ENCODE peak calls at places on chromosomes 4 and X, in seven cellular contexts. J is IMR-90, S is H9, F is neuronal stem cell, R is trophoblast cell, Z is H1, A is mesenchymal stem cell. E is an unnamed sample.

GRCh38 chr4:40976343-40976742 is 226.6 kb downstream of the NSUN7 start:
- DNase-seq in J (peak), S (no peak), F (peak), R (peak), Z (no peak), A (peak), E (peak)

GRCh38 chrX:46463682-46464081 is 81.5 kb downstream of the ZNF674 start:
- DNase-seq in J (no peak), S (no peak), F (no peak), R (no peak), Z (no peak), A (no peak), E (no peak)

GRCh38 chr4:87354168-87355102 is 31.8 kb upstream of the HSD17B13 start:
- DNase-seq in J (peak), S (no peak), F (no peak), R (no peak), Z (no peak), A (peak), E (no peak)

GRCh38 chrX:37405954-37406353 is 56.8 kb downstream of the PRRG1 start:
- DNase-seq in J (peak), S (no peak), F (no peak), R (no peak), Z (no peak), A (peak), E (no peak)

GRCh38 chr4:93814141-93814540 is 14.4 kb upstream of the ATOH1 start:
- DNase-seq in J (no peak), S (no peak), F (no peak), R (peak), Z (no peak), A (no peak), E (peak)

GRCh38 chrX:39679497-39680157 is 418.1 kb downstream of the BCOR start:
- DNase-seq in J (no peak), S (no peak), F (no peak), R (no peak), Z (no peak), A (no peak), E (no peak)

GRCh38 chrX:2502668-2503519 is 2.1 kb upstream of the DHRSX start:
- DNase-seq in J (peak), S (no peak), F (no peak), R (peak), Z (no peak), A (peak), E (no peak)

GRCh38 chr4:113452868-113453620 is 308.5 kb downstream of the CAMK2D start:
- DNase-seq in J (peak), S (peak), F (no peak), R (no peak), Z (peak), A (peak), E (peak)

GRCh38 chr4:66014146-66014765 is 344.0 kb upstream of the EPHA5 start:
- DNase-seq in J (no peak), S (peak), F (peak), R (no peak), Z (peak), A (no peak), E (peak)

GRCh38 chr4:85050736-85051135 is 84.2 kb upstream of the WDFY3 start:
- DNase-seq in J (no peak), S (no peak), F (no peak), R (no peak), Z (no peak), A (no peak), E (no peak)

GRCh38 chrX:9562851-9563250 is 98.0 kb downstream of the TBL1X start:
- DNase-seq in J (peak), S (no peak), F (no peak), R (peak), Z (no peak), A (peak), E (no peak)

GRCh38 chr4:26858947-26859401 is 1.7 kb upstream of the STIM2 start:
- DNase-seq in J (peak), S (no peak), F (no peak), R (no peak), Z (no peak), A (peak), E (no peak)

GRCh38 chrX:84118315-84118714 is 69.7 kb downstream of the RPS6KA6 start:
- DNase-seq in J (no peak), S (no peak), F (no peak), R (peak), Z (no peak), A (no peak), E (no peak)

GRCh38 chr4:183342541-183343533 is 20.6 kb upstream of the CLDN24 start:
- DNase-seq in J (no peak), S (peak), F (no peak), R (no peak), Z (no peak), A (no peak), E (no peak)

GRCh38 chr4:166165829-166166420 is 292.9 kb downstream of the TLL1 start:
- DNase-seq in J (peak), S (no peak), F (peak), R (peak), Z (peak), A (peak), E (peak)

GRCh38 chrX:72051589-72051988 is 80.1 kb downstream of the RTL5 start:
- DNase-seq in J (no peak), S (no peak), F (no peak), R (no peak), Z (no peak), A (no peak), E (no peak)

GRCh38 chrX:2676794-2677675 is 14.1 kb upstream of the CD99 start:
- DNase-seq in J (no peak), S (no peak), F (no peak), R (no peak), Z (no peak), A (no peak), E (no peak)

GRCh38 chr4:86564795-86565194 is 29.3 kb upstream of the PTPN13 start:
- DNase-seq in J (no peak), S (no peak), F (no peak), R (no peak), Z (no peak), A (no peak), E (no peak)

GRCh38 chr4:101306225-101306624 is 41.1 kb downstream of the PPP3CA start:
- DNase-seq in J (no peak), S (no peak), F (no peak), R (no peak), Z (no peak), A (no peak), E (no peak)

GRCh38 chr4:140254656-140255299 is 100.8 kb upstream of the MAML3 start:
- DNase-seq in J (no peak), S (no peak), F (no peak), R (no peak), Z (no peak), A (peak), E (no peak)
- H3K18ac ChIP-seq in J (peak), S (no peak), F (no peak), R (no peak), Z (no peak), A (no peak), E (no peak)

GRCh38 chrX:103464071-103464773 is 55.1 kb downstream of the RAB40A start:
- DNase-seq in J (peak), S (peak), F (no peak), R (peak), Z (no peak), A (peak), E (peak)
- H4K8ac ChIP-seq in J (peak), S (no peak), F (no peak), R (no peak), Z (no peak), A (no peak), E (no peak)

GRCh38 chrX:132292753-132293152 is 73.5 kb upstream of the RAP2C start:
- DNase-seq in J (peak), S (peak), F (peak), R (peak), Z (no peak), A (peak), E (peak)

GRCh38 chrX:132294776-132295495 is 75.7 kb upstream of the RAP2C start:
- DNase-seq in J (no peak), S (no peak), F (no peak), R (peak), Z (no peak), A (no peak), E (no peak)

DNA sequence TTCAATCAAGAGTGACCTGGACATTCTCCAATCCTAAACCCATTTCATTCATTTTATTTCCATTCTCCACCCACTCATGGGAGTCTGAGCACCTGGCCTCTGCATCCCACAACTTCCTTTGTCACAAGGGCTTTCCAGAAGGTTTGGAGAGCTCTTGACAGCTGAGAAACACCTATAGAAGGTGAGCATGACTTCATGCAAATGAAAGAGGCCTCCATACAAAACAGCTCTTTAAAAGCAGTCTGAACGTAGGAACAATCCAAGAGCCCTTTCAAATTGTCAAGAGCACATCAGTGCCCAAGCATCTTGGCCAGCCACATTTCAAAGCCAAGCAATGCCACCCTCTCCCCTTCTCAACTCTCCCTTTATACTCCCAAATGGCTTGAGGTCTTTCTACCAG is 74.9 kb upstream of the RAP2C start:
- DNase-seq in J (no peak), S (no peak), F (no peak), R (peak), Z (no peak), A (no peak), E (no peak)
- H3K18ac ChIP-seq in J (no peak), S (no peak), F (no peak), R (no peak), Z (no peak), A (no peak), E (no peak)

DNA sequence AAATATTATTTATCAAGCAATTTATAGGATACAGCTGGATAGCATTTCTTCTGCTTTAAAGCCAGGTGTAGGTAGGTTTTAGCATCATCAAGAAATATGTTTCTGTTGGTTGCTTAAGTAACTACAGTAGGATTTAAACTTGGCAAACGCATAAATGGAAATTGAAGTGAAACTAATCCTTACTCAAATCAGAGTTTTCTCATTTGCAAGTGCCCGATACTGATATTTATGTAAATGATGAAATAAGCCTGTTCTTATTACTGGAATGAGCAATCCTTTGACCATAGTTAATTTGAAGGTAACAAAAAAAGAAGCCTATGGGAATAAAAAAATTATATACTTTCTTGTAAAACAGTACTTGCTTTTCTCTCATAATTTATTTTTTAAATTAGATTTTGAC is 23.2 kb upstream of the PIGA start:
- DNase-seq in J (no peak), S (no peak), F (no peak), R (no peak), Z (no peak), A (no peak), E (no peak)
- H4K8ac ChIP-seq in J (no peak), S (no peak), F (no peak), R (no peak), Z (no peak), A (no peak), E (no peak)

GRCh38 chr4:115790812-115791211 is 677.4 kb upstream of the NDST4 start:
- DNase-seq in J (no peak), S (no peak), F (no peak), R (no peak), Z (no peak), A (no peak), E (no peak)
- H3K18ac ChIP-seq in J (no peak), S (no peak), F (no peak), R (no peak), Z (no peak), A (no peak), E (no peak)

GRCh38 chr4:118909173-118909956 is 20.7 kb downstream of the SYNPO2 start:
- DNase-seq in J (no peak), S (no peak), F (no peak), R (no peak), Z (no peak), A (no peak), E (no peak)
- H4K8ac ChIP-seq in J (no peak), S (no peak), F (no peak), R (no peak), Z (no peak), A (no peak), E (no peak)

GRCh38 chr4:16767251-16767650 is 131.2 kb downstream of the LDB2 start:
- DNase-seq in J (no peak), S (no peak), F (no peak), R (no peak), Z (no peak), A (no peak), E (no peak)

GRCh38 chr4:16765549-16765948 is 132.9 kb downstream of the LDB2 start:
- DNase-seq in J (no peak), S (no peak), F (no peak), R (peak), Z (no peak), A (no peak), E (no peak)

GRCh38 chr4:16764622-16765021 is 133.8 kb downstream of the LDB2 start:
- DNase-seq in J (peak), S (peak), F (no peak), R (no peak), Z (no peak), A (no peak), E (peak)

GRCh38 chr4:16770887-16771286 is 127.6 kb downstream of the LDB2 start:
- DNase-seq in J (no peak), S (no peak), F (no peak), R (no peak), Z (no peak), A (no peak), E (no peak)

DNA sequence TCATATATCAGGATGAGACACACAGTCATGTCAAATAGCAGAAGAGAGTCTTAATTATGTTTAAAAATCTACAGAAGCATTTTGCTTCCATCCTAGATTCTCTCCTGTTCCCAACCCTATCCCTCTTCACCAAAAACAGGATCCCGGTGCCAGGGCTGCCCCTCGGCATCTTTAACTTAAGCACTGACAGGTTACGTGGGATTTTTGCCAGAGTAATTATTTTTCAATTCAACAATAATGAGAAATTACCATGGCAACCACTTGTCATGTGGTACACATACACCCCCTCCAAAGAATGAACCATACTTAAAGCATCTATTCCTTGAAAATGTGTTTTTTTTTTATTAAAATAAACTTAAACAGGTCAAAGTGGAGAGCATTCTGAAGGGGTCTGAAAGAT is 130.6 kb downstream of the LDB2 start:
- DNase-seq in J (no peak), S (no peak), F (no peak), R (no peak), Z (no peak), A (no peak), E (no peak)
- H3K18ac ChIP-seq in J (no peak), S (no peak), F (no peak), R (no peak), Z (no peak), A (no peak), E (no peak)